ENCODE peak calls at places on chromosomes 2 and 18, in four cellular contexts. Z is H1, C is GM12878, D is K562. K is an unnamed sample.

GRCh38 chr2:82314836-82315472 is 2010.4 kb upstream of the LRRTM1 start:
- DNase-seq in D (no peak), C (no peak), Z (no peak), K (no peak)

GRCh38 chr2:96396095-96396494 is 60.5 kb downstream of the NCAPH start:
- DNase-seq in Z (no peak), C (no peak), D (no peak), K (no peak)

GRCh38 chr2:236355911-236356310 is 91.7 kb upstream of the ASB18 start:
- DNase-seq in D (no peak), C (no peak), Z (no peak), K (no peak)

GRCh38 chr18:8413751-8414150 is 195.5 kb upstream of the RAB12 start:
- DNase-seq in C (no peak), D (no peak), Z (no peak), K (no peak)

GRCh38 chr18:8658858-8659485 is 46.4 kb upstream of the MTCL1 start:
- DNase-seq in C (no peak), Z (no peak), D (no peak), K (no peak)

GRCh38 chr2:148534416-148535205 is 109.9 kb upstream of the EPC2 start:
- DNase-seq in C (no peak), Z (no peak), D (no peak), K (no peak)

GRCh38 chr2:219073413-219074129 is 12.8 kb upstream of the IHH start:
- DNase-seq in Z (no peak), D (peak), C (no peak), K (peak)

GRCh38 chr2:40041983-40042382 is 262.9 kb upstream of the THUMPD2 start:
- DNase-seq in D (no peak), Z (no peak), C (no peak), K (no peak)

GRCh38 chr2:190444954-190445353 is 36.8 kb downstream of the MFSD6 start:
- DNase-seq in Z (no peak), C (no peak), D (no peak), K (no peak)

GRCh38 chr2:51620830-51621229 is 588.9 kb upstream of the NRXN1 start:
- DNase-seq in Z (no peak), C (no peak), D (no peak), K (no peak)

GRCh38 chr2:11680901-11681721 is 11.1 kb upstream of the NTSR2 start:
- DNase-seq in D (no peak), C (no peak), Z (no peak), K (no peak)

GRCh38 chr18:59721214-59721613 is 24.0 kb upstream of the CCBE1 start:
- DNase-seq in Z (no peak), C (no peak), D (no peak), K (no peak)

GRCh38 chr2:176514276-176514675 is 245.0 kb downstream of the MTX2 start:
- DNase-seq in Z (no peak), C (no peak), D (no peak), K (no peak)

GRCh38 chr2:127094509-127095366 is 12.2 kb downstream of the BIN1 start:
- DNase-seq in C (no peak), D (peak), Z (no peak), K (no peak)

GRCh38 chr2:128172191-128172590 is 81.2 kb downstream of the UGGT1 start:
- DNase-seq in Z (no peak), D (no peak), C (no peak), K (peak)

GRCh38 chr2:30701782-30702181 is 105.5 kb downstream of the CAPN13 start:
- DNase-seq in D (no peak), Z (no peak), C (no peak), K (no peak)

GRCh38 chr18:49966090-49966489 is 152.8 kb upstream of the ACAA2 start:
- DNase-seq in Z (no peak), C (no peak), D (no peak), K (no peak)

GRCh38 chr2:62195421-62196277 is at the start of gene B3GNT2:
- DNase-seq in Z (peak), C (no peak), D (peak), K (peak)

GRCh38 chr18:35143615-35144596 is 96.9 kb upstream of the ZNF397 start:
- DNase-seq in D (peak), C (no peak), Z (peak), K (peak)

GRCh38 chr2:152646264-152646663 is 71.0 kb downstream of the PRPF40A start:
- DNase-seq in Z (no peak), C (no peak), D (no peak), K (no peak)
- TF ChIP-seq MAX in Z (no peak), C (no peak), D (no peak), K (no peak)

GRCh38 chr2:120620025-120620793 is 115.5 kb upstream of the GLI2 start:
- DNase-seq in Z (no peak), D (no peak), C (no peak), K (no peak)
- TF ChIP-seq MAX in Z (no peak), D (no peak), C (no peak), K (no peak)

GRCh38 chr18:45166341-45167108 is 448.8 kb upstream of the SLC14A2 start:
- DNase-seq in C (no peak), D (no peak), Z (no peak), K (no peak)
- TF ChIP-seq MAX in C (no peak), D (no peak), Z (no peak), K (no peak)

DNA sequence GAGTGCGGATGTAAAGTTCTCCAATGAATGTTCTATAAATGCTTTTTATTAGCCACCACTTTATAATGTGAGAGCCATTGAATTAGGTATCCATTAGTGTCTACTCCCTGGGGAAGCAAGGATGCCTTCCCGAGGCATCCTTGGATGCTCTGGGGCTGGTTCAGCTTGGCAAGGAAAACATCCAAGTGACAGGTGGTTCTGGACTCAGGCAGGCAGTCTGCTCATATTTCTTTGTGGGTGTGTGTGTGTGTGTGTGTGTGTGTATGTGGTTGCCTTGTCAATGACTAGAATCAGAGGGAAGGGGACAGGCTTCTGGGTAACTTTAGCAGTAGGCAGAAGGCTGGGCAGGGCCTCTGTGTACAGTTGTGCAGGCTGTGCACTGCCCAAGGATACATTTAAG is 149.2 kb downstream of the TSN start:
- DNase-seq in D (no peak), Z (no peak), C (no peak), K (no peak)
- TF ChIP-seq MAX in D (no peak), Z (no peak), C (no peak), K (no peak)

GRCh38 chr2:6442252-6442651 is 423.5 kb downstream of the CMPK2 start:
- DNase-seq in D (no peak), Z (no peak), C (no peak), K (no peak)

GRCh38 chr2:6443424-6443823 is 422.3 kb downstream of the CMPK2 start:
- DNase-seq in C (no peak), D (no peak), Z (no peak), K (no peak)

GRCh38 chr2:6444529-6444928 is 421.2 kb downstream of the CMPK2 start:
- DNase-seq in C (no peak), D (no peak), Z (no peak), K (no peak)

GRCh38 chr2:6445156-6445555 is 420.6 kb downstream of the CMPK2 start:
- DNase-seq in D (no peak), Z (no peak), C (no peak), K (no peak)

DNA sequence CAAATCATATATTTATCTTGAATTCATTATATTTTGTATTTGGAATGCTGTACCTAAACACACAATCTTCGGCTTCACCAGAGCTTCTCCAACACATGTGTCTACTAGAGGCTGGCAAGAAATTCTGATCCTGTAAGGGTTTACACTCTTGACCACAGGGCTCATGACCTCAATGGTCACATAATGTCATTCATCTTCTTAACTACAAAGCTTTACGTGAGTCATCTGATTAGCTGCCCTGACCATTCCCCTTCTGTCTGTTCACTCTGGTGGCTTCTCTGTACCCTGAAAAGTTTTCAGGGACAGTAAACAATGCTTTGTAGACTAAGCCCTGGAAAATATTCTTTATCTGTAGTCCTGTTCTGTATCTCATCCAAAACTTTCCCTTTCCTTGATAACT is 423.9 kb downstream of the CMPK2 start:
- DNase-seq in C (no peak), Z (no peak), D (no peak), K (no peak)
- TF ChIP-seq MAX in C (no peak), Z (no peak), D (no peak), K (no peak)